ENCODE peak calls at places on chromosomes 13 and 19, in ten cellular contexts. I is SJCRH30; J is tibial nerve; V is Peyer's patch; D is stomach; G is neural progenitor cell; E is neuronal stem cell; Q is ascending aorta; O is naive thymus-derived CD4-positive, alpha-beta T cell; L is breast epithelium. X is an unnamed sample. For H3K9me3, the result is how much of the 10 kb centered on the place peaks cover.

GRCh38 chr19:1465191-1466016 is 13.6 kb downstream of the C19orf25 start:
- DNase-seq in L (no peak), V (peak), G (peak), J (no peak), O (no peak), D (peak), E (no peak), Q (no peak), I (no peak), X (no peak)

GRCh38 chr19:46056536-46056935 is 15.7 kb upstream of the IGFL4 start:
- DNase-seq in J (no peak), E (no peak), I (no peak), G (no peak), L (peak), V (no peak), D (no peak), O (no peak), Q (no peak), X (no peak)

GRCh38 chr19:49793561-49793840 is 19.6 kb downstream of the FUZ start:
- DNase-seq in D (no peak), J (no peak), O (no peak), I (no peak), L (no peak), Q (no peak), E (no peak), V (peak), G (no peak), X (no peak)

GRCh38 chr19:17703823-17704463 is 15.3 kb upstream of the MAP1S start:
- DNase-seq in L (no peak), O (peak), Q (no peak), I (peak), J (peak), G (peak), V (peak), D (peak), E (no peak), X (peak)

GRCh38 chr19:3979289-3979673 is 6.0 kb downstream of the EEF2 start:
- DNase-seq in O (no peak), L (peak), Q (no peak), V (no peak), I (no peak), D (no peak), G (no peak), E (no peak), J (no peak), X (no peak)

GRCh38 chr19:58558623-58559274 is 338 bp upstream of the UBE2M start:
- DNase-seq in E (peak), O (peak), L (peak), V (peak), G (peak), J (peak), D (peak), Q (peak), I (peak), X (peak)

GRCh38 chr13:27137759-27138158 is 33.9 kb downstream of the USP12 start:
- DNase-seq in L (no peak), D (no peak), E (no peak), G (no peak), Q (no peak), O (no peak), J (no peak), I (peak), V (no peak), X (no peak)

GRCh38 chr19:20964798-20965197 is 41.7 kb downstream of the ZNF85 start:
- DNase-seq in V (no peak), L (no peak), D (no peak), E (no peak), Q (no peak), I (no peak), J (no peak), G (no peak), O (no peak), X (no peak)

GRCh38 chr13:96428904-96429303 is 339.0 kb downstream of the HS6ST3 start:
- DNase-seq in E (no peak), Q (no peak), I (no peak), O (no peak), V (no peak), L (no peak), J (no peak), G (no peak), D (no peak), X (no peak)

GRCh38 chr19:13629687-13630357 is 123.5 kb upstream of the CACNA1A start:
- DNase-seq in Q (no peak), D (no peak), G (no peak), L (no peak), V (no peak), I (no peak), E (no peak), J (no peak), O (no peak), X (no peak)

GRCh38 chr19:41264581-41265375 is 606 bp downstream of the HNRNPUL1 start:
- DNase-seq in D (peak), I (peak), G (peak), E (no peak), L (peak), J (peak), V (peak), O (peak), Q (no peak), X (peak)

GRCh38 chr19:29587518-29587986 is 18.5 kb upstream of the POP4 start:
- DNase-seq in D (no peak), G (no peak), E (no peak), I (no peak), Q (no peak), J (no peak), L (no peak), V (peak), O (no peak), X (peak)

GRCh38 chr13:78176880-78177279 is 258.2 kb upstream of the EDNRB start:
- DNase-seq in J (no peak), L (no peak), V (no peak), D (no peak), G (no peak), E (no peak), Q (no peak), O (no peak), I (no peak), X (no peak)

GRCh38 chr13:107271226-107271625 is 703.3 kb upstream of the ARGLU1 start:
- DNase-seq in D (no peak), O (no peak), V (no peak), E (no peak), Q (no peak), I (no peak), J (no peak), G (peak), L (no peak), X (no peak)

GRCh38 chr13:50991624-50992610 is 82.3 kb downstream of the RNASEH2B start:
- DNase-seq in J (no peak), E (no peak), Q (no peak), G (no peak), O (peak), D (no peak), L (no peak), I (no peak), V (no peak), X (no peak)

GRCh38 chr13:25494708-25495411 is 123.1 kb downstream of the ATP8A2 start:
- DNase-seq in L (no peak), G (no peak), J (no peak), I (no peak), Q (no peak), V (no peak), O (no peak), E (no peak), D (no peak), X (no peak)

GRCh38 chr19:4522291-4523002 is 4.2 kb upstream of the PLIN4 start:
- DNase-seq in G (no peak), V (no peak), Q (no peak), D (no peak), E (no peak), O (no peak), J (no peak), L (no peak), I (no peak), X (no peak)

GRCh38 chr13:108322206-108322824 is 52.8 kb downstream of the TNFSF13B start:
- DNase-seq in L (no peak), Q (no peak), O (peak), J (no peak), G (peak), I (no peak), E (peak), D (no peak), V (no peak), X (no peak)

GRCh38 chr13:41150058-41150457 is 17.5 kb upstream of the KBTBD6 start:
- DNase-seq in D (no peak), V (no peak), L (no peak), E (no peak), J (no peak), I (no peak), Q (no peak), O (no peak), G (no peak), X (no peak)

GRCh38 chr13:111043575-111043982 is 71.5 kb upstream of the ARHGEF7 start:
- DNase-seq in E (no peak), D (no peak), L (no peak), G (no peak), V (no peak), J (no peak), I (no peak), Q (no peak), O (no peak), X (no peak)

GRCh38 chr13:41821195-41821594 is 139.7 kb downstream of the VWA8 start:
- DNase-seq in I (no peak), D (no peak), O (no peak), E (no peak), L (no peak), G (no peak), J (no peak), V (no peak), Q (no peak), X (no peak)

GRCh38 chr13:23321534-23322241 is 111.8 kb downstream of the SACS start:
- DNase-seq in Q (no peak), E (no peak), O (no peak), L (no peak), J (peak), G (no peak), I (peak), D (no peak), V (peak), X (no peak)

GRCh38 chr19:9720541-9720940 is 45.6 kb upstream of the ZNF562 start:
- DNase-seq in I (peak), D (no peak), E (peak), G (peak), O (no peak), Q (no peak), J (no peak), V (no peak), L (no peak), X (no peak)

GRCh38 chr13:29154390-29154789 is 334.3 kb downstream of the MTUS2 start:
- DNase-seq in D (no peak), O (no peak), E (no peak), V (no peak), I (no peak), Q (no peak), L (no peak), J (no peak), G (no peak), X (no peak)

GRCh38 chr13:20566424-20566916 is 487 bp upstream of the IFT88 start:
- DNase-seq in D (no peak), Q (no peak), E (no peak), J (peak), L (peak), O (no peak), G (no peak), V (peak), I (peak), X (peak)

GRCh38 chr19:18831524-18832330 is at the start of gene UPF1:
- DNase-seq in V (peak), I (peak), L (peak), O (peak), J (peak), Q (peak), E (peak), D (peak), G (peak), X (peak)

GRCh38 chr19:19420570-19421301 is 15.3 kb downstream of the GATAD2A start:
- DNase-seq in L (no peak), O (no peak), E (no peak), I (peak), G (no peak), D (no peak), Q (no peak), J (no peak), V (no peak), X (no peak)

GRCh38 chr19:55447421-55448174 is 4.5 kb upstream of the SHISA7 start:
- DNase-seq in O (no peak), V (no peak), Q (no peak), L (no peak), D (no peak), J (no peak), I (peak), E (no peak), G (peak), X (no peak)

GRCh38 chr19:5804516-5805464 is at the start of gene NRTN:
- DNase-seq in E (peak), I (peak), O (peak), L (no peak), Q (no peak), V (peak), J (no peak), D (peak), G (peak), X (no peak)

GRCh38 chr19:10960314-10961072 is at the start of gene SMARCA4:
- DNase-seq in L (peak), I (peak), D (peak), G (peak), V (peak), Q (peak), J (peak), E (peak), O (peak), X (peak)

GRCh38 chr13:48994731-48995130 is 19.0 kb downstream of the FNDC3A start:
- DNase-seq in V (no peak), J (no peak), L (no peak), O (no peak), D (no peak), G (no peak), E (no peak), Q (no peak), I (no peak), X (no peak)

GRCh38 chr13:48158915-48159314 is 64.0 kb upstream of the MED4 start:
- DNase-seq in L (no peak), J (no peak), D (no peak), O (no peak), E (no peak), I (no peak), V (no peak), G (no peak), Q (no peak), X (no peak)

GRCh38 chr13:95100525-95101121 is 200.6 kb downstream of the ABCC4 start:
- DNase-seq in Q (no peak), J (no peak), O (no peak), V (no peak), D (no peak), E (peak), L (no peak), G (peak), I (no peak), X (no peak)

GRCh38 chr13:76703621-76704020 is 182.6 kb downstream of the KCTD12 start:
- DNase-seq in V (no peak), I (no peak), O (no peak), D (no peak), J (no peak), E (no peak), G (no peak), L (no peak), Q (no peak), X (no peak)

GRCh38 chr19:19997656-19998268 is 41.5 kb downstream of the ZNF682 start:
- DNase-seq in Q (no peak), O (peak), V (peak), D (peak), E (no peak), G (peak), L (no peak), I (peak), J (no peak), X (peak)

GRCh38 chr13:99992912-99993311 is 11.3 kb downstream of the ZIC2 start:
- DNase-seq in D (no peak), E (peak), Q (no peak), G (no peak), I (no peak), O (no peak), L (no peak), J (no peak), V (no peak), X (no peak)

GRCh38 chr13:99995104-99995502 is 13.5 kb downstream of the ZIC2 start:
- DNase-seq in I (no peak), Q (no peak), E (no peak), J (no peak), G (no peak), V (no peak), L (no peak), O (no peak), D (no peak), X (no peak)

GRCh38 chr13:99995503-99996176 is 14.1 kb downstream of the ZIC2 start:
- DNase-seq in Q (no peak), L (no peak), E (peak), O (peak), I (no peak), J (no peak), G (peak), D (no peak), V (no peak), X (no peak)

GRCh38 chr13:99992376-99992775 is 10.8 kb downstream of the ZIC2 start:
- DNase-seq in O (no peak), G (peak), V (no peak), D (no peak), L (no peak), J (no peak), Q (no peak), I (no peak), E (no peak), X (no peak)

DNA sequence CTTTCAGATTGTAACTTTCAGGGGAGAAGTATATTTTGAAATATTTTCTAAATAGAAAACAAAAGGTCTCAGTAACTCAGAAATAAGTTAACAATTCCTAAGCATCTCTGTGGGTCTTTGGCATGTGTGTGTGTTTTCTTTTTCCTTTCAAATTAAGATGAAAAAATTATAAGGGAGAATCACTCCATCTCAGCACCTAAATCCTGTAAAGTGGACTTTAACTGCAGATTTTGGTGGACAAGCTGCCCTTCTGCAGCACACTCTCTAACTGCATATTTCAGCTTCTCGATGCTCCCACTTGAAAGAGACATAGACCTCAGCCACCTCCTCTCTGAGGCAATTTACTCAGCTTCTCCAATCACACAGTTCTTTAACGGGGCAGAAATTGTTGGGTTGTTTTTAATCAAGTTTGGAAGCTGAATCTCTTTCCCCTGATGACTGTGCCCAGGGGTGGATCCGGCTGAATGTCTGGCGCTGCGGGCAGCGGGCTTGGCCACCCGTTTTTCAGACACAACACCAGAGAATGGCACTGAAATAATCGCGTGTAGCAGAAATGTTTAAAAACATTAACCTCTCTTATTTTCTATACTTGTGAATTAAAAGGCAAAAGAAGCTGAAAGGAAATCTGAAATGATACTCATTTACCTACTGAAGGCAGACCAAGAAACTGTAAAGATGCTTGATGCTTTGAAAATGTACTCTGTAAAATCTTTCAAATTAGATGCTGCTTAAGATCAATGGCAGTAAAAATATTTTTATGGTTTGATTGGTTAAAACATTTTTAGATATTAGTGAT is 12.3 kb downstream of the ZIC2 start:
- DNase-seq in L (no peak), I (no peak), D (no peak), Q (no peak), V (no peak), E (peak), G (peak), O (no peak), J (no peak), X (no peak)
- H3K9me3 ChIP-seq in L (under half), I (under half), D (under half), Q (under half), V (under half), E (under half), G (under half), O (under half), J (under half), X (under half)

GRCh38 chr19:36236946-36237310 is 22.0 kb downstream of the ZNF146 start:
- DNase-seq in L (no peak), O (no peak), J (no peak), V (no peak), Q (no peak), I (no peak), E (no peak), G (no peak), D (no peak), X (no peak)
- H3K9me3 ChIP-seq in L (under half), O (under half), J (half or more), V (under half), Q (half or more), I (under half), E (under half), G (under half), D (half or more), X (half or more)

GRCh38 chr19:31283701-31284100 is 65.5 kb downstream of the TSHZ3 start:
- DNase-seq in V (no peak), L (no peak), E (no peak), D (no peak), I (no peak), G (no peak), J (no peak), O (no peak), Q (no peak), X (no peak)

GRCh38 chr19:31284621-31285020 is 64.6 kb downstream of the TSHZ3 start:
- DNase-seq in L (no peak), D (no peak), V (no peak), G (no peak), I (no peak), Q (no peak), E (no peak), O (no peak), J (no peak), X (no peak)

GRCh38 chr19:31286491-31286890 is 62.7 kb downstream of the TSHZ3 start:
- DNase-seq in O (no peak), V (no peak), G (no peak), I (no peak), L (no peak), J (no peak), Q (no peak), D (no peak), E (no peak), X (no peak)

GRCh38 chr19:31282346-31282745 is 66.9 kb downstream of the TSHZ3 start:
- DNase-seq in I (no peak), E (no peak), G (no peak), V (no peak), L (no peak), O (no peak), J (no peak), Q (no peak), D (no peak), X (no peak)

GRCh38 chr19:31285744-31286143 is 63.5 kb downstream of the TSHZ3 start:
- DNase-seq in Q (no peak), I (peak), V (no peak), D (no peak), O (no peak), G (peak), E (no peak), J (no peak), L (no peak), X (no peak)
- H3K9me3 ChIP-seq in Q (under half), I (under half), V (under half), D (under half), O (under half), G (under half), E (under half), J (under half), L (under half), X (under half)

DNA sequence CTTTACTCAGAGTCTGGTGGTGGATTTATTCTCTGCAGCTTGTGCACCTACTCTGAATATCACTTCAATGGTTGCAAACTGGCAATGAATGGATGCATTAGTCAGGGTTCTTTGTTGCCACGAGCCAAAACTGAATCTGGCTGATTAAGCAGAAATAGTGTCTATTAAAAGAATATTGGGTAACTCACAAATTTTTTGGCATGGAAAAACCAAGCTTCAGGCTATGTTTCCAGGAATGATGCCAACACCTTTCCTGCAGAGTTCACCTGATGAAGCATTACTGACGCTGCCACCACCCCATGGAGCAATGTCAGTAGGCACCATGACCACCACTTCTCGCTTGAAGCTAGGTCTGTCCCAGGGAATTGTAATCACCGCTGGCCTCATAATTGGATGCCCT is 597.8 kb upstream of the SLC10A2 start:
- DNase-seq in Q (no peak), E (no peak), I (no peak), L (peak), J (no peak), V (no peak), D (no peak), G (no peak), O (no peak), X (no peak)
- H3K9me3 ChIP-seq in Q (under half), E (under half), I (under half), L (under half), J (under half), V (under half), D (under half), G (under half), O (under half), X (under half)

GRCh38 chr19:16018106-16018755 is 58.1 kb upstream of the TPM4 start:
- DNase-seq in G (no peak), I (no peak), D (peak), J (no peak), O (no peak), L (no peak), V (peak), E (no peak), Q (no peak), X (no peak)
- H3K9me3 ChIP-seq in G (under half), I (under half), D (under half), J (under half), O (under half), L (under half), V (under half), E (under half), Q (under half), X (under half)

X was measured in T-helper 17 cell.